ENCODE peak calls at places on chromosomes 5 and 9, in five cellular contexts. Z is fibroblast of lung, L is mesenchymal stem cell, S is IMR-90, A is mammary epithelial cell. Y is an unnamed sample.
A peak's percentile ranks its signal among the peaks of the same experiment; 100 is the strongest.

GRCh38 chr9:123669355-123669754 is 260.6 kb downstream of the DENND1A start:
- DNase-seq in Z (no peak), L (no peak), S (no peak), A (no peak), Y (no peak)

GRCh38 chr5:79236364-79236969 is 536 bp downstream of the JMY start:
- DNase-seq in Z (peak; percentile 43), L (peak; percentile 46), S (peak; percentile 20), A (peak; percentile 48), Y (peak; percentile 91)

GRCh38 chr9:120482424-120483186 is 97.4 kb downstream of the CDK5RAP2 start:
- DNase-seq in Z (peak; percentile 88), L (no peak), S (no peak), A (no peak), Y (no peak)

GRCh38 chr9:96566401-96567202 is 53.0 kb downstream of the CDC14B start:
- DNase-seq in Z (peak; percentile 43), L (peak; percentile 74), S (no peak), A (peak; percentile 51), Y (peak; percentile 90)

GRCh38 chr5:110612778-110613396 is 113.6 kb downstream of the TMEM232 start:
- DNase-seq in Z (no peak), L (no peak), S (no peak), A (no peak), Y (no peak)

GRCh38 chr9:119758241-119758640 is 389.0 kb upstream of the BRINP1 start:
- DNase-seq in Z (no peak), L (no peak), S (no peak), A (no peak), Y (no peak)

GRCh38 chr9:42852133-42852532 is 668.7 kb downstream of the SPATA31A6 start:
- DNase-seq in Z (peak; percentile 8), L (peak; percentile 50), S (no peak), A (peak; percentile 64), Y (peak; percentile 1)

GRCh38 chr5:134749415-134749814 is 9.2 kb upstream of the DDX46 start:
- DNase-seq in Z (peak; percentile 28), L (no peak), S (no peak), A (no peak), Y (no peak)

GRCh38 chr5:174527936-174528557 is 196.3 kb upstream of the MSX2 start:
- DNase-seq in Z (no peak), L (no peak), S (peak; percentile 31), A (no peak), Y (no peak)

GRCh38 chr9:73680831-73681230 is 529.2 kb downstream of the ANXA1 start:
- DNase-seq in Z (no peak), L (peak; percentile 29), S (no peak), A (no peak), Y (no peak)

GRCh38 chr5:73303139-73304079 is 130.4 kb downstream of the TMEM174 start:
- DNase-seq in Z (no peak), L (no peak), S (no peak), A (no peak), Y (no peak)

GRCh38 chr5:24623018-24623417 is 21.8 kb downstream of the CDH10 start:
- DNase-seq in Z (no peak), L (no peak), S (no peak), A (no peak), Y (no peak)

GRCh38 chr5:53671447-53671846 is 111.0 kb downstream of the NDUFS4 start:
- DNase-seq in Z (no peak), L (no peak), S (no peak), A (no peak), Y (no peak)

GRCh38 chr9:2740616-2741015 is 23.3 kb downstream of the KCNV2 start:
- DNase-seq in Z (peak; percentile 52), L (no peak), S (peak; percentile 65), A (no peak), Y (no peak)

GRCh38 chr5:153542536-153542935 is 52.1 kb downstream of the GRIA1 start:
- DNase-seq in Z (peak; percentile 75), L (no peak), S (peak; percentile 55), A (peak; percentile 28), Y (no peak)

GRCh38 chr5:151617841-151618710 is 26.9 kb upstream of the FAT2 start:
- DNase-seq in Z (no peak), L (no peak), S (no peak), A (peak; percentile 83), Y (no peak)

GRCh38 chr9:132935021-132935420 is 9.4 kb downstream of the TSC1 start:
- DNase-seq in Z (no peak), L (no peak), S (no peak), A (no peak), Y (no peak)

GRCh38 chr9:92607773-92608172 is 62.2 kb downstream of the IPPK start:
- DNase-seq in Z (peak; percentile 90), L (peak; percentile 9), S (peak; percentile 89), A (no peak), Y (peak; percentile 94)

GRCh38 chr5:74123928-74124327 is 497.9 kb downstream of the ARHGEF28 start:
- DNase-seq in Z (no peak), L (no peak), S (no peak), A (no peak), Y (no peak)

GRCh38 chr9:96858018-96858573 is 3.8 kb upstream of the ZNF782 start:
- DNase-seq in Z (peak; percentile 81), L (peak; percentile 66), S (peak; percentile 26), A (peak; percentile 90), Y (no peak)

GRCh38 chr5:134025786-134026185 is 21.0 kb upstream of the VDAC1 start:
- DNase-seq in Z (no peak), L (no peak), S (no peak), A (no peak), Y (no peak)

GRCh38 chr5:79020861-79021561 is 35.9 kb upstream of the ARSB start:
- DNase-seq in Z (peak; percentile 87), L (peak; percentile 65), S (peak; percentile 78), A (peak; percentile 39), Y (no peak)

GRCh38 chr5:86461169-86461956 is 156.4 kb upstream of the COX7C start:
- DNase-seq in Z (peak; percentile 0), L (peak; percentile 13), S (no peak), A (no peak), Y (peak; percentile 21)

GRCh38 chr9:135788576-135789300 is 86.8 kb downstream of the KCNT1 start:
- DNase-seq in Z (no peak), L (no peak), S (no peak), A (no peak), Y (no peak)

GRCh38 chr9:100466171-100466827 is 6.7 kb upstream of the TMEFF1 start:
- DNase-seq in Z (no peak), L (no peak), S (no peak), A (no peak), Y (no peak)

GRCh38 chr5:138466058-138466899 is 1.0 kb downstream of the EGR1 start:
- DNase-seq in Z (peak; percentile 36), L (no peak), S (peak; percentile 39), A (no peak), Y (peak; percentile 88)

GRCh38 chr9:124345063-124345462 is 70.2 kb downstream of the PSMB7 start:
- DNase-seq in Z (no peak), L (no peak), S (no peak), A (no peak), Y (peak; percentile 72)

GRCh38 chr9:1647776-1648175 is 367.4 kb upstream of the SMARCA2 start:
- DNase-seq in Z (no peak), L (no peak), S (no peak), A (peak; percentile 72), Y (peak; percentile 44)

GRCh38 chr5:78527054-78527884 is 121.3 kb downstream of the LHFPL2 start:
- DNase-seq in Z (peak; percentile 97), L (peak; percentile 99), S (peak; percentile 94), A (peak; percentile 89), Y (peak; percentile 89)

GRCh38 chr5:67065237-67065636 is 131.4 kb downstream of the CD180 start:
- DNase-seq in Z (no peak), L (no peak), S (no peak), A (no peak), Y (no peak)

GRCh38 chr5:1419476-1420210 is 25.6 kb downstream of the SLC6A3 start:
- DNase-seq in Z (no peak), L (no peak), S (no peak), A (no peak), Y (peak; percentile 35)

GRCh38 chr5:40603378-40603777 is 76.3 kb upstream of the PTGER4 start:
- DNase-seq in Z (peak; percentile 89), L (no peak), S (peak; percentile 58), A (peak; percentile 43), Y (peak; percentile 17)

GRCh38 chr9:69292078-69292477 is 32.9 kb upstream of the ENTREP1 start:
- DNase-seq in Z (no peak), L (no peak), S (no peak), A (no peak), Y (no peak)
- H3K4me2 ChIP-seq in Z (no peak overlapping the region), L (no peak overlapping the region), S (no peak overlapping the region), A (no peak overlapping the region), Y (no peak overlapping the region)

GRCh38 chr9:98229620-98230019 is 25.8 kb downstream of the TBC1D2 start:
- DNase-seq in Z (no peak), L (no peak), S (no peak), A (no peak), Y (no peak)

GRCh38 chr9:98230354-98230753 is 25.1 kb downstream of the TBC1D2 start:
- DNase-seq in Z (no peak), L (no peak), S (no peak), A (no peak), Y (no peak)

GRCh38 chr9:98230789-98231188 is 24.7 kb downstream of the TBC1D2 start:
- DNase-seq in Z (no peak), L (no peak), S (no peak), A (no peak), Y (no peak)

GRCh38 chr9:98232926-98233325 is 22.5 kb downstream of the TBC1D2 start:
- DNase-seq in Z (no peak), L (no peak), S (no peak), A (no peak), Y (no peak)

GRCh38 chr9:98231770-98232478 is 23.5 kb downstream of the TBC1D2 start:
- DNase-seq in Z (peak; percentile 90), L (peak; percentile 90), S (peak; percentile 95), A (peak; percentile 60), Y (peak; percentile 88)
- H3K4me2 ChIP-seq in Z (no peak overlapping the region), L (no peak overlapping the region), S (no peak overlapping the region), A (no peak overlapping the region), Y (peak overlapping the region; percentile 41)

GRCh38 chr5:149185067-149185466 is 43.8 kb downstream of the ABLIM3 start:
- DNase-seq in Z (no peak), L (no peak), S (no peak), A (no peak), Y (no peak)

GRCh38 chr5:149186506-149186905 is 45.2 kb downstream of the ABLIM3 start:
- DNase-seq in Z (no peak), L (no peak), S (no peak), A (no peak), Y (no peak)

GRCh38 chr5:149188383-149188782 is 47.1 kb downstream of the ABLIM3 start:
- DNase-seq in Z (no peak), L (no peak), S (no peak), A (no peak), Y (no peak)
- H3K4me2 ChIP-seq in Z (no peak overlapping the region), L (no peak overlapping the region), S (no peak overlapping the region), A (no peak overlapping the region), Y (no peak overlapping the region)

GRCh38 chr5:128083033-128083810 is at the start of gene SLC12A2:
- DNase-seq in Z (peak; percentile 95), L (peak; percentile 97), S (peak; percentile 96), A (peak; percentile 94), Y (peak; percentile 99)

GRCh38 chr5:128084228-128085167 is 932 bp downstream of the SLC12A2 start:
- DNase-seq in Z (peak; percentile 52), L (peak; percentile 40), S (peak; percentile 37), A (peak; percentile 70), Y (peak; percentile 87)

GRCh38 chr5:128083811-128084227 is 253 bp downstream of the SLC12A2 start:
- DNase-seq in Z (no peak), L (no peak), S (peak; percentile 52), A (no peak), Y (peak; percentile 93)

GRCh38 chr5:128082551-128083032 is 974 bp upstream of the SLC12A2 start:
- DNase-seq in Z (no peak), L (no peak), S (no peak), A (no peak), Y (no peak)

GRCh38 chr5:128081111-128081865 is 2.3 kb upstream of the SLC12A2 start:
- DNase-seq in Z (peak; percentile 12), L (no peak), S (no peak), A (no peak), Y (peak; percentile 48)
- H3K4me2 ChIP-seq in Z (peak overlapping the region; percentile 64), L (no peak overlapping the region), S (peak overlapping the region; percentile 97), A (peak overlapping the region; percentile 88), Y (peak overlapping the region; percentile 100)

Y was measured in osteoblast.